ENCODE peak calls at places on chromosomes 5 and 9, in eight cellular contexts. D is lower leg skin, L is fibroblast of mammary gland, Z is GM10248, C is PC-9, K is lung, B is H9, R is endothelial cell. V is an unnamed sample.

GRCh38 chr9:129987047-129987446 is 55.9 kb downstream of the FNBP1 start:
- DNase-seq in D (no peak), K (no peak), R (no peak), B (no peak), C (no peak), Z (peak), L (no peak), V (no peak)

GRCh38 chr9:133238272-133238850 is 29.3 kb upstream of the OBP2B start:
- DNase-seq in D (peak), K (peak), R (peak), B (peak), C (no peak), Z (no peak), L (peak), V (peak)

GRCh38 chr5:139383275-139383992 is at the start of gene SLC23A1:
- DNase-seq in K (no peak), L (no peak), B (no peak), Z (peak), R (no peak), D (peak), C (peak), V (no peak)

GRCh38 chr9:130780415-130780814 is 54.6 kb upstream of the ABL1 start:
- DNase-seq in L (no peak), D (no peak), C (no peak), R (no peak), K (no peak), Z (no peak), B (no peak), V (no peak)

GRCh38 chr9:75648021-75648420 is 242.5 kb upstream of the PCSK5 start:
- DNase-seq in L (no peak), R (no peak), Z (no peak), D (no peak), B (no peak), C (no peak), K (no peak), V (no peak)

GRCh38 chr5:115586525-115587146 is 15.6 kb downstream of the TICAM2 start:
- DNase-seq in R (no peak), B (no peak), L (peak), Z (no peak), C (no peak), K (no peak), D (no peak), V (no peak)

GRCh38 chr9:98993570-98993945 is 49.9 kb downstream of the COL15A1 start:
- DNase-seq in L (no peak), C (no peak), B (peak), K (peak), D (peak), R (no peak), Z (peak), V (no peak)

GRCh38 chr9:130197888-130198287 is 25.7 kb downstream of the NCS1 start:
- DNase-seq in K (no peak), B (no peak), D (no peak), C (no peak), L (no peak), Z (no peak), R (no peak), V (no peak)

GRCh38 chr9:131111186-131111853 is 14.1 kb upstream of the NUP214 start:
- DNase-seq in D (no peak), K (no peak), Z (no peak), B (no peak), C (no peak), L (no peak), R (no peak), V (no peak)

GRCh38 chr5:135326296-135327240 is 72.5 kb downstream of the MACROH2A1 start:
- DNase-seq in K (no peak), C (no peak), D (no peak), L (no peak), R (no peak), Z (no peak), B (peak), V (no peak)

GRCh38 chr9:77647267-77647658 is 859 bp downstream of the GNA14 start:
- DNase-seq in R (no peak), K (no peak), B (peak), D (no peak), C (no peak), Z (no peak), L (no peak), V (no peak)

GRCh38 chr5:17132444-17133083 is 84.9 kb upstream of the BASP1 start:
- DNase-seq in D (no peak), R (no peak), B (no peak), K (no peak), L (peak), C (no peak), Z (peak), V (no peak)

GRCh38 chr5:36934740-36935356 is 58.3 kb downstream of the NIPBL start:
- DNase-seq in D (no peak), R (no peak), K (no peak), Z (no peak), B (no peak), C (no peak), L (peak), V (no peak)

GRCh38 chr5:40436535-40437237 is 243.0 kb upstream of the PTGER4 start:
- DNase-seq in C (no peak), L (no peak), B (no peak), D (no peak), R (no peak), Z (peak), K (no peak), V (no peak)

GRCh38 chr5:371811-372555 is 50.5 kb downstream of the AHRR start:
- DNase-seq in B (peak), L (no peak), R (no peak), Z (no peak), D (no peak), K (no peak), C (no peak), V (peak)

GRCh38 chr5:133821889-133822288 is 146.5 kb downstream of the C5orf15 start:
- DNase-seq in L (no peak), Z (no peak), D (no peak), B (no peak), K (no peak), R (no peak), C (no peak), V (no peak)

GRCh38 chr5:83551826-83552225 is 80.3 kb downstream of the VCAN start:
- DNase-seq in C (no peak), R (no peak), Z (no peak), K (no peak), L (peak), D (no peak), B (no peak), V (no peak)

GRCh38 chr5:3995954-3996619 is 400.5 kb downstream of the IRX1 start:
- DNase-seq in R (no peak), L (no peak), D (no peak), K (no peak), B (no peak), Z (no peak), C (no peak), V (no peak)

GRCh38 chr5:3996871-3997410 is 401.3 kb downstream of the IRX1 start:
- DNase-seq in Z (no peak), B (no peak), C (no peak), K (no peak), R (no peak), L (no peak), D (no peak), V (no peak)

GRCh38 chr5:4000960-4001359 is 405.3 kb downstream of the IRX1 start:
- DNase-seq in R (no peak), D (no peak), K (no peak), Z (no peak), B (no peak), C (no peak), L (no peak), V (no peak)

GRCh38 chr5:3997670-3998069 is 402.0 kb downstream of the IRX1 start:
- DNase-seq in D (no peak), C (no peak), L (no peak), B (no peak), K (no peak), Z (no peak), R (no peak), V (no peak)

GRCh38 chr5:3999929-4000328 is 404.3 kb downstream of the IRX1 start:
- DNase-seq in L (no peak), K (no peak), Z (no peak), C (no peak), D (no peak), R (no peak), B (no peak), V (no peak)
- TF ChIP-seq CTCF in L (no peak), K (no peak), Z (no peak), C (no peak), D (no peak), R (no peak), B (no peak), V (no peak)

DNA sequence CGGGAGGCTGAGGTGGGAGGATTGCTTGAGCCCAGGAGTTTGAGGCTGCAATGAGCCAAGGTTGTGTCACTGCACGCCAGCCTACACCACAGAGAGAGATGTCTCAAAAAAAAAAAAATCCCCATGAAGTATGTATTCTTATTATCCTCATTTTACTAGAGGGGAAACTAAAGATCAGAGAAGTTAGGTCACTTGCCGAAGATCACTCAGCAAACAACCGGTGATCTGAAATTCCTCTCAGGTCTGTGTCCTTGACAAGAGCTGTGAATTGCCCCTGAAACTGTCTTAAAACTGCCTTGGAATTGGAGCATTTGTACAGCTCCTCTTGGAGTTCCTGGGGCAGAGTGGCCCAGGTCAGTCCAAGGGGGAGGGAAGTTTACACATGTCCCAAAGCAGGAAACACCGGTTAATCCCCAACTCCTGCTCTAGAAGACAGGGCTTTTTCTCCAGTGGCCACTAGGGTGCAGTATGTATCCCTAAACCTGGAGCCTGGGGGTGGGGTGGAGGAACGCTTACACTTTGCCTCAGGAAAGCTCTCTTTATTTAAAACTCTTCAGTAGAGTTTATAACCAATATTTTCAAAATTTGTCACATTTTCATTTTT is 27.6 kb downstream of the AQP7 start:
- DNase-seq in Z (peak), C (peak), L (peak), D (peak), R (peak), K (peak), B (peak), V (peak)
- TF ChIP-seq CTCF in Z (peak), C (peak), L (peak), D (no peak), R (peak), K (peak), B (peak), V (peak)

GRCh38 chr5:74541381-74541781 is 99.1 kb downstream of the ENC1 start:
- DNase-seq in R (no peak), K (no peak), C (peak), Z (no peak), D (no peak), B (no peak), L (peak), V (no peak)

GRCh38 chr5:74543162-74543995 is 97.1 kb downstream of the ENC1 start:
- DNase-seq in D (no peak), Z (no peak), R (no peak), B (peak), C (peak), K (no peak), L (peak), V (no peak)

GRCh38 chr5:74544811-74545210 is 95.7 kb downstream of the ENC1 start:
- DNase-seq in K (no peak), L (no peak), C (no peak), B (no peak), R (no peak), D (no peak), Z (no peak), V (no peak)

GRCh38 chr5:74540582-74540981 is 99.9 kb downstream of the ENC1 start:
- DNase-seq in R (no peak), C (no peak), K (no peak), B (no peak), D (no peak), Z (no peak), L (no peak), V (no peak)

DNA sequence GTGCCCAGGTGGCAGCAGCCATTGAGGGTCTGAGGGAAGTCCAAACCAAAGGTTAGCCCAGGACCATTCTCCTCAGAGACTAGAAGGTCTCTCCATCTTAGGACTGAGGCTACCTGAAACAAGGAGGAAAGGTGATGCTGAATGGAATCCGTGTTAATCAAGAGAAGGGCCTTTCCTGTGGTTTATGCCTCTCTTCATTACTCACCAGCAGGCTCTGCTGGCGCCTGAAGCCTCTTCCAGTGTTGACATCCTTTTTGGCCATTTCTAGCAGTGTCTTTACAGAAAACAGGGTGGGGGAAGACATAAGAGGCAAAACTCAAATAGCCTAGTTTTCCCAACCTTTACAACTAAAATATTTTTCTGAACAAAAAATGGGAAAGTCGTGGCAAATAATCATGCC is 98.1 kb downstream of the ENC1 start:
- DNase-seq in Z (no peak), B (no peak), K (no peak), R (no peak), C (peak), D (no peak), L (peak), V (no peak)
- TF ChIP-seq CTCF in Z (no peak), B (no peak), K (no peak), R (no peak), C (peak), D (no peak), L (no peak), V (no peak)

GRCh38 chr9:134343637-134344036 is 17.4 kb downstream of the RXRA start:
- DNase-seq in L (no peak), K (no peak), Z (no peak), C (no peak), B (no peak), R (no peak), D (no peak), V (no peak)

GRCh38 chr9:134342746-134343115 is 16.5 kb downstream of the RXRA start:
- DNase-seq in K (no peak), Z (no peak), B (no peak), R (no peak), D (no peak), L (no peak), C (no peak), V (no peak)

GRCh38 chr9:134344821-134345310 is 18.6 kb downstream of the RXRA start:
- DNase-seq in K (no peak), R (no peak), C (no peak), L (no peak), D (no peak), B (no peak), Z (no peak), V (no peak)

GRCh38 chr9:134345737-134346136 is 19.5 kb downstream of the RXRA start:
- DNase-seq in D (no peak), L (no peak), Z (no peak), R (no peak), C (no peak), K (no peak), B (no peak), V (no peak)

DNA sequence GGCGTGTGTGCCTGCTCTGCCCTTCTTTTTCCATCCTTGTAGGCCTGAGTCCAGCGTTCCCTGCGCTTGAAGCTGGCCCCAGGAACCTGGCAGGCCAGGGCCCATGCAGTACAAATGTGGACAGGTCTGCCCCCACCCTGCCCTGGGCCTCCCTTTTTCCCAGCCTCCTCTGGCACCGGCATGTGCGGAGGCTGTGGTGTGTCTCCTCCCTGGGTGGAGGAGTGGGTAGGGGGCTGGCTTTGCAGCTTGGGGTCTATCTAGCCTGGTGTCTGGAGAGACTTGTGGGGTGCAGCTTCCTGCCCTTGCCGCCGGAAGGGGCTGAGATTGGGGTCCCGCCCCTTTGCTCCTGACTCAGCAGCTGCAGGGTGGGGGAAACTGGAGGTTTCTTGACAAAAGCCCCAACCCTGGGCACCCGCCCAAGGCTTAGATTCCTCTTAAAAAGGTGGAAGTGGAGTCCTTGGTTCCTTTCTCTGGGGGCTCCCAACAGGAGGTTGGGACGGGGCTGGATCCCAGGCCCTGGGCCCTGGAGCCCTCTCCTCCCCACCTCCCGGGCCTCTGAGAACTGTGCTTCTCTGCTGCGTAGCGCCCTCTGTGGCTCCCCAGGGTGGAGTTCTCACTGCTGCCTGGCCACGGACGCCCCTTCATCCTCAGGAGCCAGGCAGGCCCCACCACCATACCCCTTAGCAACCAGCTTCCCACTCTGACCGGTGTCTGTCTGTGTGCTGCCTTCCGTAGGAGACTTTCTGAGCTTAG is 18.0 kb downstream of the RXRA start:
- DNase-seq in R (no peak), Z (no peak), L (peak), C (no peak), D (no peak), K (peak), B (no peak), V (no peak)
- TF ChIP-seq CTCF in R (no peak), Z (no peak), L (peak), C (no peak), D (no peak), K (no peak), B (peak), V (no peak)

GRCh38 chr9:29691758-29692407 is 2118.6 kb upstream of the C9orf72 start:
- DNase-seq in R (peak), C (no peak), D (no peak), B (peak), Z (peak), K (no peak), L (peak), V (no peak)
- TF ChIP-seq CTCF in R (peak), C (no peak), D (no peak), B (peak), Z (peak), K (no peak), L (peak), V (no peak)

GRCh38 chr5:108654042-108654441 is 93.7 kb upstream of the FER start:
- DNase-seq in Z (no peak), C (peak), K (no peak), R (no peak), B (no peak), L (peak), D (no peak), V (no peak)

GRCh38 chr5:108659531-108659930 is 88.2 kb upstream of the FER start:
- DNase-seq in R (no peak), L (no peak), C (no peak), K (no peak), B (no peak), D (no peak), Z (no peak), V (no peak)

GRCh38 chr5:108653201-108653600 is 94.5 kb upstream of the FER start:
- DNase-seq in K (no peak), C (no peak), R (no peak), D (no peak), L (no peak), Z (no peak), B (no peak), V (no peak)

GRCh38 chr5:108650997-108651396 is 96.7 kb upstream of the FER start:
- DNase-seq in L (peak), D (no peak), Z (no peak), C (no peak), K (no peak), R (no peak), B (no peak), V (no peak)

DNA sequence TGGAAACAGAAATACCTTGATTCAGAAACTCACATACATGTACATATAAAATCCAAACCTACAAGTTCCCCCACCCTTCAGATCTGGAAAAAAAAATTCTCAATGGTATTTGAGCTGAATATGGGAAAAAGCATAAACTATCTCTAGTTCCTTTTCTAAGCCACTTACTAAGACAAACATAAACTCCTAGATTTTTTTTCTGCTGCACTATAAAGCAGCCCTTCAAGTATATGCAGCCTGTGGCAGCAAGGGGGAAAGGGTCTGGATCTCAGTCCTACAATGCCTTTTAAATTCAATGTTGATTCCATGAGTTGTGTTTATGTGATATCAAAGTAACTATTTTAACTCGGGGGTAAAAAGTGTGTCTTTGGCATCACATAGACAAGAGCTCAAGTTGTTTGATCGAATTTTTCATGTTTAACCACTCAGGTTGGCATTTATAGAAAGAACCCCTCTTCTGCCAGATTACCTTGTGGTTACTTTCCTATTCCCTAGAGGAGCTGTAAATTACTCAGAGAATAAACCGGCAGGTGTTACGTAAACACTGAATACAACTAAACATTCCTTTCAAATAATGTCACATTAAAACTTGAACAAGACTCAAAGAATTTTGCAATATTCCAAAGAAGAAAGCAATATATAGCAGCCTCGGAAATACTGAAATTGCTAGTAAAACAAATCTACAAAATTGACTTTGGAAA is 91.8 kb upstream of the FER start:
- DNase-seq in R (no peak), K (no peak), D (no peak), C (peak), B (no peak), Z (no peak), L (peak), V (no peak)
- TF ChIP-seq CTCF in R (no peak), K (no peak), D (no peak), C (no peak), B (no peak), Z (no peak), L (no peak), V (no peak)

DNA sequence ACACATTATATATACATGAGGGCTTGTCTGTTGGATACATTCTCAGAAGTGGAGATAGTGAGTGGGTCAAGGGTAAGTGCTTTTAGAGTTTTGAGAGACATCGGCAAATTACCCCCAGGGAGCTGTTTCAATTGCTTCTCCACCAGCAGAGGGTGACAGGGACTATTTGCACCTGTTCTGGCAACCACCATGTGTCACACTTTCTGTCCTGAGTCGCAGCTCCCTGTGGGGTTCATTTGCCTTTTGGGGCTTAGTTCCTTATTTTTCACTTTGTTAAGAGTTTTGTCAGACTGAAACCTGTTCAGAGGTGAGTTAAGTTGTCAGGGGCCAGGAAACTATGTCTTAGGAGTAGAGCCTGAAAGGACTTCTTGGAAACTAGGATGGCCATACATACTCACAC is 20.1 kb upstream of the SLC36A1 start:
- DNase-seq in R (no peak), B (no peak), C (no peak), Z (peak), K (no peak), D (no peak), L (no peak), V (no peak)
- TF ChIP-seq CTCF in R (no peak), B (peak), C (no peak), Z (no peak), K (no peak), D (no peak), L (no peak), V (no peak)

V was measured in mesothelial cell of epicardium.